ENCODE peak calls at places on chromosomes 13 and 19, in seven cellular contexts. A is GM23248; S is activated T-cell treated with anti-CD3 and anti-CD28 coated beads, Interleukin-2, amount 50 U/mL, for 24 hours; K is stimulated activated CD8-positive, alpha-beta memory T cell treated with anti-CD3 and anti-CD28 coated beads, Interleukin-7, amount 100 ng/mL, for 1 hour; B is T-helper 22 cell; T is HT-29; C is left cardiac atrium. M is an unnamed sample.

GRCh38 chr13:31227870-31228269 is 28.1 kb downstream of the B3GLCT start:
- DNase-seq in T (no peak), A (no peak), B (no peak), C (no peak), S (no peak), K (no peak), M (no peak)

GRCh38 chr19:8423821-8424223 is 10.7 kb downstream of the MARCHF2 start:
- DNase-seq in B (no peak), A (peak; percentile 100), C (peak; percentile 95), T (peak; percentile 41), K (no peak), S (no peak), M (peak; percentile 92)

GRCh38 chr19:18348171-18348570 is 7.8 kb downstream of the PGPEP1 start:
- DNase-seq in C (no peak), B (no peak), S (no peak), K (no peak), T (no peak), A (no peak), M (no peak)

GRCh38 chr13:105608132-105608531 is 927.3 kb downstream of the EFNB2 start:
- DNase-seq in T (no peak), K (no peak), B (no peak), A (no peak), C (no peak), S (no peak), M (peak; percentile 82)

GRCh38 chr19:42433503-42434260 is 6.5 kb upstream of the LIPE start:
- DNase-seq in K (peak; percentile 39), S (peak; percentile 72), B (peak; percentile 32), C (peak; percentile 91), A (peak; percentile 36), T (peak; percentile 97), M (peak; percentile 27)

GRCh38 chr13:29902632-29903305 is 52.4 kb upstream of the UBL3 start:
- DNase-seq in B (no peak), S (no peak), T (no peak), C (no peak), A (no peak), K (no peak), M (peak; percentile 55)

GRCh38 chr19:7772752-7773291 is 9.8 kb downstream of the CLEC4M start:
- DNase-seq in T (peak; percentile 21), C (no peak), K (no peak), A (peak; percentile 60), B (no peak), S (peak; percentile 49), M (peak; percentile 15)

GRCh38 chr13:76516013-76516412 is 370.2 kb downstream of the KCTD12 start:
- DNase-seq in S (no peak), T (no peak), A (peak; percentile 70), K (no peak), C (no peak), B (no peak), M (no peak)

GRCh38 chr19:4052114-4052992 is 14.3 kb downstream of the ZBTB7A start:
- DNase-seq in S (no peak), T (peak; percentile 75), B (no peak), A (peak; percentile 81), K (no peak), C (peak; percentile 75), M (peak; percentile 5)

GRCh38 chr19:14632286-14632685 is 42.4 kb downstream of the ADGRE3 start:
- DNase-seq in C (no peak), B (no peak), K (no peak), S (no peak), A (peak; percentile 13), T (peak; percentile 42), M (peak; percentile 2)

GRCh38 chr13:113735750-113736149 is 23.3 kb upstream of the TMEM255B start:
- DNase-seq in T (no peak), C (no peak), A (no peak), B (no peak), K (no peak), S (no peak), M (no peak)